ENCODE peak calls at places on chromosomes 6 and 20, in eight cellular contexts. N, Y, P, X, H, O, S and M are unnamed samples.

GRCh38 chr6:2021713-2022125 is 223.7 kb downstream of the GMDS start:
- DNase-seq in Y (peak), H (peak), X (no peak), S (no peak), N (no peak), O (peak), P (peak), M (peak)

GRCh38 chr6:124223596-124223995 is 419.9 kb downstream of the NKAIN2 start:
- DNase-seq in P (no peak), Y (peak), N (no peak), H (no peak), X (peak), S (peak), O (no peak), M (no peak)

GRCh38 chr6:128036808-128037570 is 136.1 kb upstream of the THEMIS start:
- DNase-seq in P (no peak), Y (no peak), O (no peak), X (no peak), S (no peak), N (no peak), H (no peak), M (peak)

GRCh38 chr20:14334306-14334930 is 3.0 kb downstream of the FLRT3 start:
- DNase-seq in S (peak), N (peak), O (peak), X (peak), Y (peak), H (peak), P (no peak), M (peak)

GRCh38 chr6:150078788-150079187 is 9.9 kb upstream of the ULBP3 start:
- DNase-seq in P (no peak), X (no peak), O (no peak), H (no peak), Y (peak), N (no peak), S (no peak), M (no peak)

GRCh38 chr6:125670586-125670985 is 78.8 kb upstream of the HEY2 start:
- DNase-seq in H (no peak), X (no peak), N (no peak), S (no peak), Y (no peak), O (peak), P (no peak), M (no peak)

GRCh38 chr6:139753198-139753861 is 378.9 kb upstream of the CITED2 start:
- DNase-seq in S (peak), O (no peak), X (peak), Y (peak), P (no peak), N (no peak), H (no peak), M (no peak)

GRCh38 chr20:725491-725890 is 42.8 kb downstream of the SLC52A3 start:
- DNase-seq in H (no peak), Y (no peak), P (no peak), O (no peak), S (no peak), X (no peak), N (no peak), M (no peak)